ENCODE peak calls at places on chromosomes 3 and 15, in six cellular contexts. E is activated CD4-positive, alpha-beta T cell treated with anti-CD3 and anti-CD28 coated beads for 4 hours; N is adrenal gland; Y is aorta; S is choroid plexus epithelial cell; P is midbrain. T is an unnamed sample.

GRCh38 chr3:37912052-37912733 is 50.5 kb downstream of the CTDSPL start:
- DNase-seq in E (no peak), N (no peak), Y (no peak), S (no peak), P (no peak), T (no peak)

GRCh38 chr3:73107215-73107614 is 45.8 kb downstream of the EBLN2 start:
- DNase-seq in E (no peak), N (no peak), Y (no peak), S (no peak), P (no peak), T (no peak)

GRCh38 chr3:184600685-184601377 is 39.2 kb downstream of the EPHB3 start:
- DNase-seq in E (no peak), N (no peak), Y (no peak), S (no peak), P (no peak), T (no peak)

GRCh38 chr15:31279221-31280036 is 47.2 kb upstream of the KLF13 start:
- DNase-seq in E (no peak), N (no peak), Y (no peak), S (no peak), P (no peak), T (peak)

GRCh38 chr15:67794832-67795574 is 30.3 kb upstream of the SKOR1 start:
- DNase-seq in E (no peak), N (no peak), Y (no peak), S (no peak), P (no peak), T (no peak)

GRCh38 chr15:66842710-66843441 is 140.8 kb downstream of the SMAD6 start:
- DNase-seq in E (no peak), N (peak), Y (peak), S (peak), P (peak), T (no peak)

GRCh38 chr3:50519471-50520089 is 16.1 kb upstream of the CACNA2D2 start:
- DNase-seq in E (peak), N (peak), Y (peak), S (peak), P (peak), T (no peak)

GRCh38 chr3:43997788-43998373 is 243.8 kb upstream of the TOPAZ1 start:
- DNase-seq in E (no peak), N (no peak), Y (no peak), S (no peak), P (no peak), T (peak)

GRCh38 chr3:100073555-100074307 is 40.6 kb downstream of the FILIP1L start:
- DNase-seq in E (peak), N (no peak), Y (no peak), S (peak), P (peak), T (no peak)

GRCh38 chr15:62644874-62645755 is 397.4 kb upstream of the TPM1 start:
- DNase-seq in E (no peak), N (no peak), Y (no peak), S (no peak), P (no peak), T (no peak)

GRCh38 chr15:90895571-90896117 is 7.5 kb upstream of the MAN2A2 start:
- DNase-seq in E (no peak), N (peak), Y (no peak), S (peak), P (peak), T (no peak)

GRCh38 chr3:122427857-122428471 is 12.1 kb upstream of the WDR5B start:
- DNase-seq in E (no peak), N (no peak), Y (no peak), S (peak), P (no peak), T (no peak)

GRCh38 chr15:76056931-76057330 is 2.9 kb upstream of the TMEM266 start:
- DNase-seq in E (no peak), N (no peak), Y (no peak), S (no peak), P (peak), T (no peak)

T was measured in RWPE2.